ENCODE peak calls at places on chromosomes 16 and 17, in eight cellular contexts. Z, Y, E, S, F, G, K and L are unnamed samples.

GRCh38 chr17:74244543-74244942 is 29.5 kb upstream of the DNAI2 start:
- DNase-seq in G (no peak), E (no peak), F (no peak), Z (no peak), K (no peak), S (peak; percentile 27), Y (no peak), L (no peak)

GRCh38 chr17:55394357-55395021 is 27.1 kb downstream of the MMD start:
- DNase-seq in Y (no peak), F (no peak), E (no peak), Z (no peak), G (no peak), S (no peak), K (no peak), L (no peak)

GRCh38 chr17:62689441-62690167 is 62.1 kb downstream of the MRC2 start:
- DNase-seq in E (no peak), Z (no peak), Y (no peak), K (no peak), F (no peak), S (no peak), G (no peak), L (no peak)

GRCh38 chr16:57663917-57664661 is 4.0 kb upstream of the ADGRG3 start:
- DNase-seq in E (no peak), K (no peak), G (no peak), Z (peak; percentile 36), S (no peak), F (no peak), Y (no peak), L (no peak)

GRCh38 chr17:56222255-56222654 is 69.0 kb downstream of the ANKFN1 start:
- DNase-seq in G (no peak), F (no peak), E (no peak), Z (no peak), Y (no peak), S (no peak), K (no peak), L (peak; percentile 8)

GRCh38 chr17:73232587-73233373 is 28.9 kb downstream of the CPSF4L start:
- DNase-seq in Y (no peak), Z (peak; percentile 63), F (no peak), G (peak; percentile 58), S (peak; percentile 54), E (peak; percentile 84), K (peak; percentile 55), L (peak; percentile 43)

GRCh38 chr17:29215174-29215573 is 31.5 kb upstream of the CRYBA1 start:
- DNase-seq in G (no peak), S (no peak), F (no peak), Z (no peak), Y (no peak), K (no peak), E (no peak), L (no peak)

GRCh38 chr16:74627506-74628220 is 20.7 kb upstream of the GLG1 start:
- DNase-seq in G (no peak), S (peak; percentile 23), F (no peak), E (no peak), K (no peak), Z (no peak), Y (peak; percentile 20), L (no peak)

GRCh38 chr16:54517181-54517580 is 230.6 kb upstream of the IRX3 start:
- DNase-seq in Z (no peak), K (no peak), G (no peak), S (no peak), E (no peak), Y (no peak), F (no peak), L (no peak)

GRCh38 chr17:82970818-82971610 is 108.4 kb upstream of the METRNL start:
- DNase-seq in G (no peak), Z (no peak), Y (no peak), F (no peak), S (no peak), K (no peak), E (no peak), L (no peak)

GRCh38 chr16:14398014-14398717 is 231.9 kb downstream of the PARN start:
- DNase-seq in G (no peak), Y (no peak), S (no peak), F (no peak), E (no peak), Z (no peak), K (no peak), L (peak; percentile 83)

GRCh38 chr16:85628651-85629050 is 15.5 kb downstream of the GSE1 start:
- DNase-seq in F (no peak), G (peak; percentile 25), E (no peak), Z (no peak), S (no peak), K (no peak), Y (no peak), L (no peak)

GRCh38 chr16:9666834-9667480 is 515.3 kb downstream of the GRIN2A start:
- DNase-seq in F (no peak), G (no peak), K (no peak), Z (no peak), Y (no peak), S (no peak), E (no peak), L (no peak)

GRCh38 chr16:80503144-80503543 is 37.6 kb upstream of the DYNLRB2 start:
- DNase-seq in K (no peak), E (no peak), G (no peak), Z (no peak), S (no peak), Y (no peak), F (no peak), L (no peak)

GRCh38 chr17:17235212-17236174 is 1.5 kb downstream of the FLCN start:
- DNase-seq in E (no peak), Y (no peak), Z (peak; percentile 13), K (no peak), F (no peak), G (no peak), S (no peak), L (peak; percentile 36)

GRCh38 chr17:45873728-45874127 is 20.6 kb upstream of the MAPT start:
- DNase-seq in K (no peak), S (no peak), E (no peak), Y (no peak), G (no peak), Z (no peak), F (no peak), L (peak; percentile 20)

GRCh38 chr16:60203525-60204124 is 1469.5 kb upstream of the GOT2 start:
- DNase-seq in K (peak; percentile 5), E (no peak), Z (peak; percentile 28), F (no peak), G (peak; percentile 1), Y (no peak), S (no peak), L (no peak)

GRCh38 chr17:64001091-64001579 is 3.0 kb downstream of the PRR29 start:
- DNase-seq in Y (no peak), K (no peak), F (peak; percentile 55), G (no peak), S (peak; percentile 10), Z (no peak), E (peak; percentile 59), L (no peak)

GRCh38 chr16:4675864-4676786 is 17.2 kb upstream of the NUDT16L1 start:
- DNase-seq in K (no peak), F (no peak), E (no peak), Y (no peak), Z (peak; percentile 46), G (no peak), S (no peak), L (no peak)

GRCh38 chr17:14622622-14623101 is 321.8 kb downstream of the HS3ST3B1 start:
- DNase-seq in Y (no peak), F (no peak), G (peak; percentile 25), K (no peak), E (no peak), S (no peak), Z (no peak), L (peak; percentile 67)

GRCh38 chr16:81818514-81819304 is 39.6 kb downstream of the PLCG2 start:
- DNase-seq in S (no peak), E (no peak), Y (no peak), F (no peak), K (no peak), Z (no peak), G (no peak), L (no peak)

GRCh38 chr16:17104654-17105053 is 366.1 kb downstream of the XYLT1 start:
- DNase-seq in Y (no peak), S (no peak), K (no peak), G (no peak), F (no peak), Z (no peak), E (no peak), L (no peak)

GRCh38 chr16:47732122-47732805 is 271.1 kb downstream of the PHKB start:
- DNase-seq in Y (no peak), G (no peak), S (no peak), E (no peak), F (no peak), Z (no peak), K (peak; percentile 12), L (peak; percentile 93)

GRCh38 chr17:80426671-80427326 is 11.8 kb downstream of the ENDOV start:
- DNase-seq in F (peak; percentile 75), K (peak; percentile 95), S (peak; percentile 79), E (no peak), Y (peak; percentile 62), Z (peak; percentile 85), G (peak; percentile 89), L (peak; percentile 13)

GRCh38 chr17:31320791-31321190 is 631 bp downstream of the EVI2A start:
- DNase-seq in Y (no peak), K (no peak), E (no peak), F (no peak), Z (no peak), S (no peak), G (no peak), L (no peak)

GRCh38 chr16:51762081-51762995 is 611.3 kb upstream of the SALL1 start:
- DNase-seq in K (peak; percentile 51), E (peak; percentile 78), S (peak; percentile 85), F (no peak), Y (peak; percentile 55), Z (peak; percentile 91), G (peak; percentile 68), L (peak; percentile 3)
- TF ChIP-seq CTCF in K (peak; percentile 84), E (peak; percentile 38), S (no peak), F (peak; percentile 96), Y (peak; percentile 54), Z (peak; percentile 97), G (peak; percentile 93), L (peak; percentile 92)

GRCh38 chr16:2213817-2214720 is 571 bp downstream of the PGP start:
- DNase-seq in Y (no peak), S (no peak), F (no peak), Z (no peak), K (no peak), G (peak; percentile 38), E (no peak), L (no peak)
- H3K27ac ChIP-seq in Y (peak overlapping the region; percentile 77), S (peak overlapping the region; percentile 91), F (peak overlapping the region; percentile 84), Z (peak overlapping the region; percentile 93), K (peak overlapping the region; percentile 95), G (peak overlapping the region; percentile 41), E (peak overlapping the region; percentile 82), L (peak overlapping the region; percentile 17)

GRCh38 chr16:24776486-24777220 is 47.2 kb downstream of the TNRC6A start:
- DNase-seq in E (no peak), K (no peak), Z (no peak), S (peak; percentile 43), G (no peak), F (no peak), Y (peak; percentile 41), L (no peak)
- H3K4me1 ChIP-seq in E (peaks cover 28% of the 10 kb centered on the region), K (peaks cover 21% of the 10 kb centered on the region), Z (no peaks in the 10 kb centered on the region), S (peaks cover 34% of the 10 kb centered on the region), G (no peaks in the 10 kb centered on the region), F (no peaks in the 10 kb centered on the region), Y (peaks cover 62% of the 10 kb centered on the region), L (no peaks in the 10 kb centered on the region)

GRCh38 chr16:52709286-52709685 is 162.3 kb upstream of the TOX3 start:
- DNase-seq in E (no peak), S (no peak), F (no peak), Z (no peak), Y (no peak), K (no peak), G (no peak), L (no peak)
- TF ChIP-seq CTCF in E (no peak), S (no peak), F (no peak), Z (no peak), Y (no peak), K (no peak), G (no peak), L (no peak)

GRCh38 chr16:1018447-1018846 is 36.9 kb downstream of the SOX8 start:
- DNase-seq in K (no peak), G (no peak), S (no peak), Z (no peak), Y (no peak), F (no peak), E (no peak), L (no peak)
- H3K27ac ChIP-seq in K (no peak overlapping the region), G (no peak overlapping the region), S (no peak overlapping the region), Z (no peak overlapping the region), Y (peak overlapping the region; percentile 79), F (no peak overlapping the region), E (no peak overlapping the region), L (no peak overlapping the region)